ENCODE peak calls at places on chromosome 22, in eight cellular contexts. P, X, F, S, V, I, U and L are unnamed samples.

GRCh38 chr22:33513388-33514336 is 406.6 kb downstream of the LARGE1 start:
- DNase-seq in P (no peak), X (peak; percentile 41), F (no peak), S (no peak), V (no peak), I (no peak), U (no peak), L (no peak)

GRCh38 chr22:19178065-19178658 is 374 bp downstream of the SLC25A1 start:
- DNase-seq in P (peak; percentile 56), X (no peak), F (peak; percentile 69), S (peak; percentile 83), V (peak; percentile 85), I (peak; percentile 90), U (peak; percentile 62), L (peak; percentile 83)

GRCh38 chr22:30008401-30008800 is 71.9 kb upstream of the HORMAD2 start:
- DNase-seq in P (no peak), X (no peak), F (no peak), S (peak; percentile 63), V (no peak), I (no peak), U (no peak), L (no peak)

GRCh38 chr22:19289475-19290161 is 1.9 kb downstream of the CLTCL1 start:
- DNase-seq in P (no peak), X (peak; percentile 79), F (no peak), S (no peak), V (no peak), I (no peak), U (no peak), L (no peak)

GRCh38 chr22:29152381-29153138 is 53.1 kb upstream of the EMID1 start:
- DNase-seq in P (no peak), X (peak; percentile 49), F (no peak), S (peak; percentile 55), V (no peak), I (peak; percentile 75), U (peak; percentile 52), L (peak; percentile 62)

GRCh38 chr22:32411388-32411787 is 659 bp downstream of the RTCB start:
- DNase-seq in P (no peak), X (peak; percentile 16), F (no peak), S (peak; percentile 4), V (peak; percentile 12), I (no peak), U (no peak), L (no peak)

GRCh38 chr22:41352058-41352457 is 29.7 kb upstream of the TEF start:
- DNase-seq in P (no peak), X (peak; percentile 43), F (no peak), S (no peak), V (no peak), I (no peak), U (no peak), L (no peak)

GRCh38 chr22:29478326-29479276 is 1.4 kb upstream of the NEFH start:
- DNase-seq in P (no peak), X (peak; percentile 28), F (peak; percentile 16), S (peak; percentile 82), V (peak; percentile 52), I (no peak), U (peak; percentile 47), L (no peak)

GRCh38 chr22:17938484-17938924 is 85.9 kb downstream of the MICAL3 start:
- DNase-seq in P (no peak), X (peak; percentile 81), F (peak; percentile 56), S (no peak), V (no peak), I (no peak), U (peak; percentile 51), L (no peak)

GRCh38 chr22:26429458-26430238 is 588 bp downstream of the ASPHD2 start:
- DNase-seq in P (no peak), X (no peak), F (no peak), S (no peak), V (peak; percentile 76), I (no peak), U (no peak), L (no peak)

GRCh38 chr22:31139866-31140716 is at the start of gene PLA2G3:
- DNase-seq in P (no peak), X (peak; percentile 55), F (no peak), S (peak; percentile 94), V (peak; percentile 23), I (no peak), U (no peak), L (peak; percentile 93)

GRCh38 chr22:38181453-38182200 is at the start of gene PLA2G6:
- DNase-seq in P (peak; percentile 99), X (peak; percentile 99), F (peak; percentile 99), S (peak; percentile 100), V (peak; percentile 91), I (peak; percentile 99), U (peak; percentile 99), L (peak; percentile 99)

GRCh38 chr22:32661737-32662586 is 139.5 kb upstream of the TIMP3 start:
- DNase-seq in P (no peak), X (peak; percentile 66), F (no peak), S (no peak), V (no peak), I (no peak), U (no peak), L (no peak)

GRCh38 chr22:23376256-23376655 is 195.9 kb downstream of the BCR start:
- DNase-seq in P (no peak), X (peak; percentile 6), F (no peak), S (no peak), V (no peak), I (no peak), U (no peak), L (no peak)

GRCh38 chr22:30309981-30310672 is 16.6 kb downstream of the TBC1D10A start:
- DNase-seq in P (no peak), X (peak; percentile 63), F (peak; percentile 77), S (no peak), V (no peak), I (no peak), U (no peak), L (no peak)

GRCh38 chr22:27513021-27513420 is 288.5 kb downstream of the MN1 start:
- DNase-seq in P (no peak), X (no peak), F (no peak), S (no peak), V (no peak), I (no peak), U (no peak), L (no peak)
- H3K27ac ChIP-seq in P (peak overlapping the region; percentile 77), X (no peak overlapping the region), F (no peak overlapping the region), S (no peak overlapping the region), V (no peak overlapping the region), I (no peak overlapping the region), U (no peak overlapping the region), L (no peak overlapping the region)

GRCh38 chr22:45504703-45505341 is 2.1 kb downstream of the FBLN1 start:
- DNase-seq in P (peak; percentile 26), X (peak; percentile 81), F (peak; percentile 17), S (peak; percentile 95), V (peak; percentile 74), I (no peak), U (peak; percentile 31), L (no peak)

GRCh38 chr22:45503071-45503815 is 560 bp downstream of the FBLN1 start:
- DNase-seq in P (no peak), X (no peak), F (no peak), S (peak; percentile 76), V (peak; percentile 72), I (no peak), U (no peak), L (no peak)

GRCh38 chr22:45502215-45503070 is at the start of gene FBLN1:
- DNase-seq in P (peak; percentile 55), X (peak; percentile 55), F (peak; percentile 42), S (peak; percentile 95), V (peak; percentile 97), I (no peak), U (no peak), L (no peak)

GRCh38 chr22:45505991-45506743 is 3.5 kb downstream of the FBLN1 start:
- DNase-seq in P (no peak), X (no peak), F (no peak), S (no peak), V (no peak), I (no peak), U (no peak), L (no peak)

GRCh38 chr22:45503816-45504702 is 1.4 kb downstream of the FBLN1 start:
- DNase-seq in P (no peak), X (peak; percentile 67), F (no peak), S (peak; percentile 97), V (peak; percentile 66), I (no peak), U (no peak), L (no peak)
- H3K9me3 ChIP-seq in P (no peaks in the 10 kb centered on the region), X (no peaks in the 10 kb centered on the region), F (no peaks in the 10 kb centered on the region), S (no peaks in the 10 kb centered on the region), V (no peaks in the 10 kb centered on the region), I (no peaks in the 10 kb centered on the region), U (no peaks in the 10 kb centered on the region), L (no peaks in the 10 kb centered on the region)

GRCh38 chr22:36734171-36735058 is 30.9 kb upstream of the CACNG2 start:
- DNase-seq in P (no peak), X (peak; percentile 34), F (peak; percentile 88), S (no peak), V (no peak), I (no peak), U (peak; percentile 71), L (peak; percentile 58)

GRCh38 chr22:36732609-36733008 is 29.1 kb upstream of the CACNG2 start:
- DNase-seq in P (no peak), X (no peak), F (no peak), S (no peak), V (no peak), I (no peak), U (no peak), L (peak; percentile 22)

GRCh38 chr22:36730176-36730858 is 26.8 kb upstream of the CACNG2 start:
- DNase-seq in P (no peak), X (no peak), F (no peak), S (no peak), V (no peak), I (no peak), U (no peak), L (peak; percentile 57)

GRCh38 chr22:36733271-36733670 is 29.7 kb upstream of the CACNG2 start:
- DNase-seq in P (no peak), X (no peak), F (no peak), S (no peak), V (no peak), I (no peak), U (no peak), L (peak; percentile 17)

DNA sequence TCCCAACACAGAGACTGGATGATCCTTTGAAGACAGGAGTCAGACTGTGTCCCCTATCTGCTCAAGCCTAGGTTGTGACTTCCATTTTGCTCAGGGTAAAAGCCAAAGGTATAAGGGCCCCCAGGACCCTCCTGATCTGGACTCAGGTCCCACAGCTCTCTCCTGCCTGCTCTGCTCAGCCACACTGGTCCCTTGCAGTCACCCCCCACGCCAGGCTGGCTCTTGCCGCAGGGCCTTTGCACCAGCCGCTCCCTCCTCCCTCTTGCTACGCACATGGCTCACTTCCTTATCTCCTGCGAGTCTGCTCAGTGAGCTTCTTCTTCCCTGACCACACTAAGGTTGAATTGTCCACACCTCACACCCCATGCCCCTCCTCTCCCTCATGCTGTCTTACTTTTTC is 28.4 kb upstream of the CACNG2 start:
- DNase-seq in P (no peak), X (no peak), F (no peak), S (no peak), V (no peak), I (no peak), U (no peak), L (peak; percentile 58)
- H3K27ac ChIP-seq in P (no peak overlapping the region), X (no peak overlapping the region), F (no peak overlapping the region), S (no peak overlapping the region), V (no peak overlapping the region), I (no peak overlapping the region), U (no peak overlapping the region), L (no peak overlapping the region)

DNA sequence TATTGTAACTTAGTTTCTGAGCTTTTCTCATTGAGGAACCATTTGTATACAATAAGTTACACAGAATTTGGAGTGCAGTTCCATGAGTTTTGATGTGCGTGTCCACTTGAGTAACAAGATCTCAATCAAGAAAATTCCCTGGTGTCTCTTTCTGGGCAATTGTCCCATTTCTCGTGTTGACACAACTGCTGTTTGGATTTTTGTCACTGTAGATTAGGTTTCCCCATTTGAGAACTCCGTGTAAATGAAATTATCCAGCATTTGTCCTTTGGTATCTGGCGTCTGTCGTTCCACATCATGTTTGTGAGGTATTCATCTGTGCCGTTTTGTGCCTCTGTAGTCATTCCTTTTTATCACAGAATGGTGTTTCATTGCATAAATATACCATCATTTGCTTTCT is 547.0 kb downstream of the TBC1D22A start:
- DNase-seq in P (peak; percentile 0), X (no peak), F (no peak), S (no peak), V (no peak), I (no peak), U (no peak), L (no peak)
- H3K9me3 ChIP-seq in P (peaks cover 11% of the 10 kb centered on the region), X (no peaks in the 10 kb centered on the region), F (no peaks in the 10 kb centered on the region), S (peaks cover 23% of the 10 kb centered on the region), V (peaks cover 7% of the 10 kb centered on the region), I (peaks cover 8% of the 10 kb centered on the region), U (no peaks in the 10 kb centered on the region), L (peaks cover 2% of the 10 kb centered on the region)